ENCODE peak calls at places on chromosomes 11 and 22, in nine cellular contexts. M, V, B, E, S, F, T, Y and U are unnamed samples.
A peak's percentile ranks its signal among the peaks of the same experiment; 100 is the strongest.

GRCh38 chr11:5620606-5621521 is 3.9 kb upstream of the TRIM34 start:
- DNase-seq in M (no peak), V (peak; percentile 73), F (peak; percentile 69), B (no peak), Y (peak; percentile 43), S (peak; percentile 76), T (peak; percentile 83), E (no peak), U (no peak)

GRCh38 chr22:46149493-46149997 is 781 bp upstream of the PPARA start:
- DNase-seq in Y (peak; percentile 57), F (no peak), M (no peak), V (peak; percentile 56), E (peak; percentile 40), T (no peak), B (peak; percentile 24), S (no peak), U (no peak)

GRCh38 chr22:39110631-39111561 is 13.9 kb downstream of the APOBEC3H start:
- DNase-seq in Y (no peak), S (no peak), V (peak; percentile 60), E (no peak), F (peak; percentile 69), B (no peak), T (no peak), M (no peak), U (no peak)

GRCh38 chr11:125494987-125495725 is 909 bp downstream of the FEZ1 start:
- DNase-seq in M (peak; percentile 87), B (peak; percentile 48), Y (peak; percentile 8), S (no peak), E (no peak), F (no peak), V (peak; percentile 47), T (peak; percentile 33), U (peak; percentile 70)

GRCh38 chr11:20367313-20367948 is 3.9 kb downstream of the HTATIP2 start:
- DNase-seq in S (peak; percentile 82), Y (peak; percentile 44), V (peak; percentile 80), E (peak; percentile 52), B (no peak), M (no peak), F (peak; percentile 91), T (peak; percentile 95), U (no peak)

GRCh38 chr11:9047986-9048522 is 43.3 kb downstream of the SCUBE2 start:
- DNase-seq in E (no peak), M (no peak), S (no peak), F (no peak), Y (no peak), T (peak; percentile 68), V (peak; percentile 64), B (no peak), U (no peak)

GRCh38 chr11:69301491-69302401 is 7.8 kb downstream of the MYEOV start:
- DNase-seq in T (peak; percentile 90), F (peak; percentile 96), B (no peak), E (no peak), M (no peak), V (peak; percentile 47), S (peak; percentile 97), Y (peak; percentile 94), U (no peak)

GRCh38 chr22:28021116-28021997 is 102.3 kb upstream of the PITPNB start:
- DNase-seq in T (no peak), S (no peak), M (peak; percentile 81), B (no peak), E (no peak), V (no peak), Y (no peak), F (no peak), U (peak; percentile 57)

DNA sequence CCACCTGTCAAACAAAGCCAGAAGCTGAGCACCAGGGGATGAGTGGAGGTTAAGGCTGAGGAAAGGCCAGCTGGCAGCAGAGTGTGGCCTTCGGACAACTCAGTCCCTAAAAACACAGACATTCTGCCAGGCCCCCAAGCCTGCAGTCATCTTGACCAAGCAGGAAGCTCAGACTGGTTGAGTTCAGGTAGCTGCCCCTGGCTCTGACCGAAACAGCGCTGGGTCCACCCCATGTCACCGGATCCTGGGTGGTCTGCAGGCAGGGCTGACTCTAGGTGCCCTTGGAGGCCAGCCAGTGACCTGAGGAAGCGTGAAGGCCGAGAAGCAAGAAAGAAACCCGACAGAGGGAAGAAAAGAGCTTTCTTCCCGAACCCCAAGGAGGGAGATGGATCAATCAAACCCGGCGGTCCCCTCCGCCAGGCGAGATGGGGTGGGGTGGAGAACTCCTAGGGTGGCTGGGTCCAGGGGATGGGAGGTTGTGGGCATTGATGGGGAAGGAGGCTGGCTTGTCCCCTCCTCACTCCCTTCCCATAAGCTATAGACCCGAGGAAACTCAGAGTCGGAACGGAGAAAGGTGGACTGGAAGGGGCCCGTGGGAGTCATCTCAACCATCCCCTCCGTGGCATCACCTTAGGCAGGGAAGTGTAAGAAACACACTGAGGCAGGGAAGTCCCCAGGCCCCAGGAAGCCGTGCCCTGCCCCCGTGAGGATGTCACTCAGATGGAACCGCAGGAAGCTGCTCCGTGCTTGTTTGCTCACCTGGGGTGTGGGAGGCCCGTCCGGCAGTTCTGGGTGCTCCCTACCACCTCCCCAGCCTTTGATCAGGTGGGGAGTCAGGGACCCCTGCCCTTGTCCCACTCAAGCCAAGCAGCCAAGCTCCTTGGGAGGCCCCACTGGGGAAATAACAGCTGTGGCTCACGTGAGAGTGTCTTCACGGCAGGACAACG is 11.7 kb downstream of the CXCR5 start:
- DNase-seq in M (no peak), T (no peak), Y (no peak), F (no peak), S (no peak), B (no peak), V (peak; percentile 38), E (peak; percentile 80), U (no peak)
- TF ChIP-seq CTCF in M (no peak), T (no peak), Y (no peak), F (no peak), S (no peak), B (no peak), V (no peak), E (no peak), U (no peak)

GRCh38 chr11:33945481-33946268 is 53.8 kb upstream of the LMO2 start:
- DNase-seq in S (no peak), V (no peak), B (no peak), F (no peak), T (no peak), E (no peak), M (no peak), Y (no peak), U (no peak)

GRCh38 chr11:33941637-33942160 is 49.8 kb upstream of the LMO2 start:
- DNase-seq in F (no peak), T (peak; percentile 21), Y (no peak), M (no peak), E (no peak), V (no peak), B (no peak), S (no peak), U (no peak)

GRCh38 chr11:33944693-33945424 is 53.0 kb upstream of the LMO2 start:
- DNase-seq in B (no peak), M (no peak), S (no peak), T (no peak), V (no peak), Y (no peak), F (no peak), E (no peak), U (no peak)

GRCh38 chr11:33944345-33944692 is 52.4 kb upstream of the LMO2 start:
- DNase-seq in F (no peak), V (no peak), Y (no peak), B (no peak), E (no peak), T (no peak), M (no peak), S (no peak), U (no peak)

DNA sequence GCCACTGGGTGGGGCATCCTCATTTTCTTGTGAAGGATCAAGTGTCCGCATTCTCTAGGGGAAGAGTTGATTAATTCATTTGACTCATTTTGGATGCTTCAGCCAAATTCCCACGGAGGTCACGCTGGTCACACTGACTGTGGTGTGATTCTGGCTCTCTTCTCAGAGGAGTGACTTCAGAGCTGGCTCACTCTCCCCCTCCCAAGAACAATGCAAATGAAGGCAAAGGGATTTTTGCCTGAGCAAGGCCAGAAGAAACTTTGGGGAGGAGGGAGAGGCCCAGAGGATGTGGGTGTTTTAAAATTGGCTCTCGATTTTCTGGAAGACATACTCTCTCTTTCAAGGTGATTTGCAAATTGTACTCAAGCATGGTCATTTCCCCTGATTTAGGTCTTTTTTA is 51.1 kb upstream of the LMO2 start:
- DNase-seq in E (no peak), V (no peak), S (no peak), M (no peak), F (peak; percentile 52), B (no peak), Y (no peak), T (peak; percentile 93), U (no peak)
- TF ChIP-seq CTCF in E (no peak), V (no peak), S (no peak), M (no peak), F (no peak), B (no peak), Y (no peak), T (peak; percentile 17), U (no peak)

DNA sequence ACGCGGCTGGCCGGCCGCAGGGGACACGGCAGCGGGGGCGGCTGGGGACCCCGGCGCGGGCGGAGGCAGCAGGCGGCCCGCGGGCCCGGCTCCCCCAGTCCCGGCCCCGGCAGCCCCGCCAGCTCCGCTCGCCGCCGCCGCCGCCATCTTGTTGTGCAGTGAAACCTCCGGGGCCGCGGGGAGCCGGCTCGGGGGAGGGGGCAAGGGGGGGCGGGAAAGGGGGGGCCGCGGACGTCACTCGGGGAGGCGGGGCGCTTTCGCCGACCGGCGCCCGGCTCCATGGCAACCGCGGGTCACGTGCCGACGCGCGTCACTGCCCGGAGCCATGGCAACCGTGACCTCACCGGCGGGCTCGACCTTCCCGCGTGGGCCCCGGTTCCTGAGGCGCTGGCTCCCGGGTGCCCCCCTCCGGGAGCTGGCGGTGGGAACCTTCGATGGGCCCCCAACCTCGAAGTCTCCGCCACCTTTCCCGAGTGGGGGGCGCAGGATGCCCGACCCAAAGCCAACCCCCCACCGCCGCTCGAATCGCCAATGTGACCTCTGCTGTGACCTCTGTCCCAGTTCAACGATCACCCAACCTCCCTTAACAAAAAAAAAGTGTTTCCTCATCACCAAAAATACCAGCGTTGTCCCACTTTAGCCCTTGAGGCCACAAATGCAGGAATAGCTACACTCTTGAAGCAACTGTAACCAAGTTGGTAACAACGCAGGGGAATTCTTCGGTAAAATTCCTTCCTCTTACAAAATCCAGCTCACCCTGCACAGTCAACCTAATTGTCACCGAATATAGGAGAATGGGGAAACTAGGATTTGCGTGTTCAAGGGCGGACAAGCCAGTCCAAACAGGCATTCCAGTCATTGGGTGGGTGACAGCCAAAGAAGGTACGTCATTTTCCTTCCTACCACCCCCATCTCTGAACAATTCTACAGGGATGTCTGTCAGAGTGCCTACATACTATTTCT is at the start of gene SIK3:
- DNase-seq in F (peak; percentile 89), B (peak; percentile 93), V (peak; percentile 98), M (peak; percentile 98), E (peak; percentile 91), T (peak; percentile 90), S (peak; percentile 30), Y (peak; percentile 90), U (peak; percentile 95)
- TF ChIP-seq CTCF in F (peak; percentile 44), B (no peak), V (peak; percentile 46), M (no peak), E (peak; percentile 33), T (peak; percentile 38), S (peak; percentile 80), Y (no peak), U (peak; percentile 42)

GRCh38 chr11:59759900-59760299 is 4.7 kb downstream of the STX3 start:
- DNase-seq in E (no peak), Y (no peak), M (no peak), S (no peak), V (no peak), F (no peak), T (no peak), B (no peak), U (no peak)

GRCh38 chr11:59756496-59756840 is 1.3 kb downstream of the STX3 start:
- DNase-seq in B (no peak), F (peak; percentile 45), E (no peak), T (peak; percentile 55), S (peak; percentile 10), Y (no peak), V (no peak), M (no peak), U (no peak)

GRCh38 chr11:59755701-59756495 is 722 bp downstream of the STX3 start:
- DNase-seq in B (peak; percentile 61), E (peak; percentile 63), S (peak; percentile 48), F (peak; percentile 76), V (peak; percentile 88), Y (peak; percentile 90), M (peak; percentile 97), T (peak; percentile 67), U (peak; percentile 73)

GRCh38 chr11:59756845-59757244 is 1.7 kb downstream of the STX3 start:
- DNase-seq in M (no peak), Y (peak; percentile 64), T (peak; percentile 33), S (no peak), F (peak; percentile 65), B (no peak), E (no peak), V (peak; percentile 84), U (no peak)

DNA sequence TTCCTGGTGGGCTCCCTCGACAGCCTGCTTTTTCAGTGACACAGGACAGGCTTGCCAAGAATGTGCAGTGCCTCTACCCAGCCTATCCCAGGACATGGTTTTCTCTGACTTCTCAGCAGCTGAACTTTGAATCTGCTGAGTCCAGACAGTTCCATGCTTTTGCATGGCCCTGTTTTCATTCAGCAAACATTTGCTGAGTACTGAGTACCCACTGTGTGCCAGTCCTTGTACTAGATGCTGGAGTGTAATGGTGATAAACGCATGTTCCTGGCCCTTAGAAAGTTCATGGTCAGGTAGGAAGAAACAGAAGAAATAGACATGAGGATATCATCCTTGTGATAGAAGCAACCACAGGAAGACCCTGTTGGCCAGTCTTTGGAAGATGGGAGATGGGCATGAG is 3.5 kb downstream of the STX3 start:
- DNase-seq in Y (no peak), V (no peak), S (no peak), T (no peak), F (no peak), B (no peak), E (no peak), M (no peak), U (no peak)
- TF ChIP-seq CTCF in Y (no peak), V (no peak), S (no peak), T (no peak), F (no peak), B (no peak), E (no peak), M (no peak), U (no peak)